ENCODE peak calls at places on chromosome 6, in six cellular contexts. One of them, this sample, is unnamed.
A peak's percentile ranks its signal among the peaks of the same experiment; 100 is the strongest.

GRCh38 chr6:36753671-36754485 is 56.3 kb downstream of the RAB44 start:
- DNase-seq in lung: no peak
- DNase-seq in AG09309: no peak
- DNase-seq in heart left ventricle: no peak
- DNase-seq in nephron progenitor cell: no peak
- DNase-seq in endothelial cell: no peak
- DNase-seq in this sample: no peak

GRCh38 chr6:123636282-123636681 is 468 bp downstream of the TRDN start:
- DNase-seq in AG09309: no peak
- DNase-seq in nephron progenitor cell: no peak
- DNase-seq in endothelial cell: no peak
- DNase-seq in heart left ventricle: no peak
- DNase-seq in lung: no peak
- DNase-seq in this sample: no peak

GRCh38 chr6:100339574-100340255 is 125.0 kb downstream of the SIM1 start:
- DNase-seq in lung: no peak
- DNase-seq in AG09309: no peak
- DNase-seq in heart left ventricle: no peak
- DNase-seq in endothelial cell: no peak
- DNase-seq in nephron progenitor cell: no peak
- DNase-seq in this sample: no peak

GRCh38 chr6:87118054-87118453 is 23.1 kb upstream of the CGA start:
- DNase-seq in heart left ventricle: no peak
- DNase-seq in lung: no peak
- DNase-seq in nephron progenitor cell: no peak
- DNase-seq in endothelial cell: no peak
- DNase-seq in AG09309: no peak
- DNase-seq in this sample: no peak

GRCh38 chr6:132797975-132798819 is at the start of gene SLC18B1:
- DNase-seq in endothelial cell: peak; percentile 52
- DNase-seq in heart left ventricle: peak; percentile 38
- DNase-seq in lung: peak; percentile 50
- DNase-seq in AG09309: no peak
- DNase-seq in nephron progenitor cell: peak; percentile 69
- DNase-seq in this sample: no peak

GRCh38 chr6:44539701-44540100 is 152.2 kb downstream of the CDC5L start:
- DNase-seq in endothelial cell: no peak
- DNase-seq in nephron progenitor cell: no peak
- DNase-seq in AG09309: no peak
- DNase-seq in lung: no peak
- DNase-seq in heart left ventricle: no peak
- DNase-seq in this sample: no peak

GRCh38 chr6:169689247-169689646 is 12.6 kb downstream of the WDR27 start:
- DNase-seq in AG09309: peak; percentile 94
- DNase-seq in endothelial cell: no peak
- DNase-seq in lung: no peak
- DNase-seq in heart left ventricle: no peak
- DNase-seq in nephron progenitor cell: no peak
- DNase-seq in this sample: no peak

GRCh38 chr6:56318851-56319250 is 71.5 kb upstream of the COL21A1 start:
- DNase-seq in lung: no peak
- DNase-seq in endothelial cell: no peak
- DNase-seq in AG09309: no peak
- DNase-seq in nephron progenitor cell: no peak
- DNase-seq in heart left ventricle: no peak
- DNase-seq in this sample: no peak

GRCh38 chr6:32291549-32291948 is 67.7 kb upstream of the NOTCH4 start:
- DNase-seq in AG09309: no peak
- DNase-seq in endothelial cell: no peak
- DNase-seq in nephron progenitor cell: no peak
- DNase-seq in lung: no peak
- DNase-seq in heart left ventricle: no peak
- DNase-seq in this sample: no peak

GRCh38 chr6:113392551-113393055 is 464.5 kb upstream of the MARCKS start:
- DNase-seq in heart left ventricle: no peak
- DNase-seq in nephron progenitor cell: no peak
- DNase-seq in endothelial cell: no peak
- DNase-seq in lung: no peak
- DNase-seq in AG09309: no peak
- DNase-seq in this sample: no peak

GRCh38 chr6:48560408-48560807 is 449.4 kb upstream of the PTCHD4 start:
- DNase-seq in lung: no peak
- DNase-seq in endothelial cell: no peak
- DNase-seq in AG09309: no peak
- DNase-seq in nephron progenitor cell: no peak
- DNase-seq in heart left ventricle: no peak
- DNase-seq in this sample: no peak

GRCh38 chr6:87759491-87760010 is 57.5 kb upstream of the AKIRIN2 start:
- DNase-seq in lung: no peak
- DNase-seq in AG09309: no peak
- DNase-seq in endothelial cell: no peak
- DNase-seq in heart left ventricle: no peak
- DNase-seq in nephron progenitor cell: no peak
- DNase-seq in this sample: no peak

GRCh38 chr6:108592371-108593337 is 31.9 kb downstream of the FOXO3 start:
- DNase-seq in endothelial cell: no peak
- DNase-seq in lung: no peak
- DNase-seq in nephron progenitor cell: peak; percentile 25
- DNase-seq in heart left ventricle: no peak
- DNase-seq in AG09309: peak; percentile 79
- DNase-seq in this sample: peak; percentile 12

GRCh38 chr6:142822383-142822782 is 122.6 kb downstream of the HIVEP2 start:
- DNase-seq in lung: no peak
- DNase-seq in nephron progenitor cell: no peak
- DNase-seq in AG09309: no peak
- DNase-seq in heart left ventricle: no peak
- DNase-seq in endothelial cell: no peak
- DNase-seq in this sample: no peak

GRCh38 chr6:14382381-14383236 is 265.0 kb downstream of the CD83 start:
- DNase-seq in lung: no peak
- DNase-seq in endothelial cell: no peak
- DNase-seq in nephron progenitor cell: no peak
- DNase-seq in AG09309: no peak
- DNase-seq in heart left ventricle: no peak
- DNase-seq in this sample: no peak

GRCh38 chr6:137236581-137237355 is 17.6 kb upstream of the IFNGR1 start:
- DNase-seq in AG09309: no peak
- DNase-seq in heart left ventricle: no peak
- DNase-seq in lung: no peak
- DNase-seq in nephron progenitor cell: no peak
- DNase-seq in endothelial cell: no peak
- DNase-seq in this sample: no peak

GRCh38 chr6:100614933-100615332 is 150.2 kb upstream of the SIM1 start:
- DNase-seq in heart left ventricle: no peak
- DNase-seq in nephron progenitor cell: no peak
- DNase-seq in lung: no peak
- DNase-seq in AG09309: no peak
- DNase-seq in endothelial cell: no peak
- DNase-seq in this sample: no peak

GRCh38 chr6:31797607-31798006 is 2.1 kb upstream of the VARS1 start:
- DNase-seq in endothelial cell: no peak
- DNase-seq in AG09309: no peak
- DNase-seq in lung: no peak
- DNase-seq in nephron progenitor cell: no peak
- DNase-seq in heart left ventricle: no peak
- DNase-seq in this sample: no peak

GRCh38 chr6:108941281-108941680 is 93.1 kb downstream of the ARMC2 start:
- DNase-seq in AG09309: no peak
- DNase-seq in heart left ventricle: no peak
- DNase-seq in endothelial cell: no peak
- DNase-seq in lung: no peak
- DNase-seq in nephron progenitor cell: no peak
- DNase-seq in this sample: no peak

GRCh38 chr6:130111031-130111430 is 92.7 kb downstream of the L3MBTL3 start:
- DNase-seq in AG09309: no peak
- DNase-seq in nephron progenitor cell: no peak
- DNase-seq in lung: no peak
- DNase-seq in heart left ventricle: no peak
- DNase-seq in endothelial cell: no peak
- DNase-seq in this sample: no peak

GRCh38 chr6:46993846-46994245 is 48.3 kb downstream of the ADGRF1 start:
- DNase-seq in lung: no peak
- DNase-seq in endothelial cell: no peak
- DNase-seq in nephron progenitor cell: no peak
- DNase-seq in heart left ventricle: no peak
- DNase-seq in AG09309: peak; percentile 65
- DNase-seq in this sample: no peak

GRCh38 chr6:46997646-46998045 is 44.5 kb downstream of the ADGRF1 start:
- DNase-seq in lung: no peak
- DNase-seq in nephron progenitor cell: no peak
- DNase-seq in heart left ventricle: no peak
- DNase-seq in endothelial cell: no peak
- DNase-seq in AG09309: no peak
- DNase-seq in this sample: no peak

GRCh38 chr6:46994933-46995332 is 47.2 kb downstream of the ADGRF1 start:
- DNase-seq in AG09309: no peak
- DNase-seq in endothelial cell: no peak
- DNase-seq in lung: no peak
- DNase-seq in nephron progenitor cell: no peak
- DNase-seq in heart left ventricle: no peak
- DNase-seq in this sample: no peak

GRCh38 chr6:46998436-46999017 is 43.6 kb downstream of the ADGRF1 start:
- DNase-seq in AG09309: no peak
- DNase-seq in heart left ventricle: no peak
- DNase-seq in lung: no peak
- DNase-seq in nephron progenitor cell: no peak
- DNase-seq in endothelial cell: no peak
- DNase-seq in this sample: no peak

GRCh38 chr6:46996860-46997641 is 45.1 kb downstream of the ADGRF1 start:
- DNase-seq in AG09309: no peak
- DNase-seq in lung: no peak
- DNase-seq in heart left ventricle: no peak
- DNase-seq in endothelial cell: no peak
- DNase-seq in nephron progenitor cell: no peak
- DNase-seq in this sample: no peak
- TF ChIP-seq CTCF in AG09309: no peak
- TF ChIP-seq CTCF in lung: no peak
- TF ChIP-seq CTCF in heart left ventricle: no peak
- TF ChIP-seq CTCF in endothelial cell: no peak
- TF ChIP-seq CTCF in nephron progenitor cell: no peak
- TF ChIP-seq CTCF in this sample: no peak

DNA sequence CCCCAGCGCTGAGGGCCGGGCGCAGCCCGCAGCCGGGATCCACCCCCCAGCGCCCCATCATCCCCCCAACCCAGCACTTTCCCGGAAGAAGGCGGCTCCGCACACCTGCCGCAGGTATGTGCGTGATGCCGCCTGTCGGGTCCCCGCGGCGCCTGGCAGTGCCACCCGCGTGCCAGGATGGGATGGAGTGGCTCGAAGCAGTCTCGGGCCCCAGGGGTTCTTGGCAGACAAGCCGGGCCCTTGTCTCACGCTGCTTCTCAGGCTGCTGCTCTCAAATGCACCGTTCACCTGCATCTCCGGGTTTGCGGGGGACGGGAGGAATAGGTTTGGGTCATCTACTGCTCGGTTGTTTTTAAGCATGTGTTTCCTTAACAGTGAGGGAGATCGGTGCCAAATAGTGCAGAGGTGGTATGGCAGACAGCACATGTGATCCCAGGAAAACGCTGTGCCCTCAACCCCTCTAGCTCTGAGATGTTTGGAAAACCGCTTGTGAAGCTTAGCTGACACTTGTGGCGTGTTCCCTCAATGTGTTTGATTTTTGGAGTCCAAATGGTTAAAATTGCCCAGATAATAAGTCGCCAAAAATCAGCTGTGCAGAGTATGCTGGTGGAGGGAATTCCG is 847 bp downstream of the MYLIP start:
- DNase-seq in nephron progenitor cell: no peak
- DNase-seq in heart left ventricle: no peak
- DNase-seq in AG09309: no peak
- DNase-seq in endothelial cell: peak; percentile 11
- DNase-seq in lung: no peak
- DNase-seq in this sample: no peak
- TF ChIP-seq CTCF in nephron progenitor cell: no peak
- TF ChIP-seq CTCF in heart left ventricle: no peak
- TF ChIP-seq CTCF in AG09309: no peak
- TF ChIP-seq CTCF in endothelial cell: peak; percentile 20
- TF ChIP-seq CTCF in lung: no peak
- TF ChIP-seq CTCF in this sample: no peak

DNA sequence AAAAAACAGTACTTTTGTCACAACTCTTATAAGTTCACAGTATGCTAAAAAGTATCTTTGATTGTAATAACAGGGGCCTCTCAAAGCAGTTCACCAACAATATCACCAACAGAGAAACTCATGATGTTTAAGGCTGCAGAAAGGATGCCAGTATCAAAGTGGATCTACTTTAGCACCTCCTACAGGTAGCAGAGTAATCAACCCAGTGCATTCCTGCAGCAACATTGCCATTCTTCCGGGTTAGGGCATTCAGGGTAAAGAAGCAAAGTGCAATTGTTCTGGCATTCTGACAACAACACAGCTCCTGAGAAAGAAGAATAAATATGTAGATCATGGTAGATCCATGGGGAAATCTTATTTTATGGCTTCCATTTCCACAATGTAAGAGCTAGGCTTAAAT is 7.6 kb upstream of the SLC17A4 start:
- DNase-seq in AG09309: no peak
- DNase-seq in endothelial cell: no peak
- DNase-seq in nephron progenitor cell: no peak
- DNase-seq in lung: no peak
- DNase-seq in heart left ventricle: no peak
- DNase-seq in this sample: no peak
- TF ChIP-seq CTCF in AG09309: no peak
- TF ChIP-seq CTCF in endothelial cell: no peak
- TF ChIP-seq CTCF in nephron progenitor cell: no peak
- TF ChIP-seq CTCF in lung: no peak
- TF ChIP-seq CTCF in heart left ventricle: no peak
- TF ChIP-seq CTCF in this sample: no peak

GRCh38 chr6:89792881-89793280 is 26.7 kb downstream of the MDN1 start:
- DNase-seq in endothelial cell: peak; percentile 43
- DNase-seq in nephron progenitor cell: no peak
- DNase-seq in heart left ventricle: no peak
- DNase-seq in lung: no peak
- DNase-seq in AG09309: peak; percentile 1
- DNase-seq in this sample: no peak
- TF ChIP-seq CTCF in endothelial cell: peak; percentile 37
- TF ChIP-seq CTCF in nephron progenitor cell: peak; percentile 42
- TF ChIP-seq CTCF in heart left ventricle: peak; percentile 42
- TF ChIP-seq CTCF in lung: no peak
- TF ChIP-seq CTCF in AG09309: peak; percentile 43
- TF ChIP-seq CTCF in this sample: peak; percentile 17

DNA sequence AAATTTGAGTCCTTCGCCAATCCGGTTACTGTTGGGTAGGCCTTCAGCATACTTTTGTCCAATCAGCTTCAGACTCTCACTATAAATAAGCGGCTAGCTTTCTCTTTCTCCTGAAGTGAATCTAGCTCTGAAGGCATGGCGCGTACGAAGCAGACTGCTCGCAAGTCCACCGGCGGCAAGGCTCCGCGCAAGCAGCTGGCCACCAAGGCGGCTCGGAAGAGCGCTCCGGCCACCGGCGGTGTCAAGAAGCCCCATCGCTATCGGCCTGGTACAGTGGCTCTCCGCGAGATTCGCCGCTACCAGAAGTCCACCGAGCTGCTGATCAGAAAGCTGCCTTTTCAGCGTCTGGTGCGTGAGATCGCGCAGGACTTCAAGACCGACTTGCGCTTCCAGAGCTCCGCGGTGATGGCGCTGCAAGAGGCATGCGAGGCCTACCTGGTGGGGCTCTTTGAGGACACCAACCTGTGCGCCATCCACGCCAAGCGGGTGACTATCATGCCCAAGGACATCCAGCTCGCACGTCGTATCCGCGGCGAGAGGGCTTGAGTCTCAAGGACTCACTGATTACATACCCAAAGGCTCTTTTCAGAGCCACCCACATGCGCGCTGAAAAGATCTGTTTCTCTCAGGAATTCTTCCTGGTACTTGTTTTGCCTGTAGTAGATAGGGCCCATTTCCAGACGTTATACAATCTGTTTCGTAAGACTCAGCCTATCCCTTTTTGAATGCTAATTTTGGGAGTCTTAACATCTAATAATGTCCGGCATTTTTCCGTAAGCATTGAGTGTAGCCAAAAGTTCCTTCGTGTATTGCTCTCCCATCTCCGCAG is 102.0 kb downstream of the OR2B2 start:
- DNase-seq in nephron progenitor cell: peak; percentile 68
- DNase-seq in heart left ventricle: peak; percentile 73
- DNase-seq in endothelial cell: peak; percentile 56
- DNase-seq in lung: peak; percentile 65
- DNase-seq in AG09309: peak; percentile 95
- DNase-seq in this sample: no peak
- TF ChIP-seq CTCF in nephron progenitor cell: no peak
- TF ChIP-seq CTCF in heart left ventricle: no peak
- TF ChIP-seq CTCF in endothelial cell: no peak
- TF ChIP-seq CTCF in lung: no peak
- TF ChIP-seq CTCF in AG09309: no peak
- TF ChIP-seq CTCF in this sample: no peak

This sample was measured in esophagus squamous epithelium.